ENCODE peak calls at places on chromosomes 16 and 17, in ten cellular contexts. One of them, this sample, is unnamed.

GRCh38 chr17:41058741-41059140 is 1.2 kb downstream of the KRTAP2-3 start:
- DNase-seq in MG63: no peak
- DNase-seq in GM20000: no peak
- DNase-seq in NCI-H774: no peak
- DNase-seq in activated T-helper 9 cell treated with anti-CD3 and anti-CD28 coated beads, Interleukin-2, amount 50 U/mL, for 16 hours: no peak
- DNase-seq in neuronal stem cell: no peak
- DNase-seq in NCI-H345: no peak
- DNase-seq in KBM-7: no peak
- DNase-seq in T-helper 2 cell: no peak
- DNase-seq in fibroblast of lung: no peak
- DNase-seq in this sample: no peak

GRCh38 chr17:28228109-28228840 is 90.7 kb upstream of the TMEM97 start:
- DNase-seq in fibroblast of lung: no peak
- DNase-seq in GM20000: no peak
- DNase-seq in NCI-H774: no peak
- DNase-seq in T-helper 2 cell: no peak
- DNase-seq in activated T-helper 9 cell treated with anti-CD3 and anti-CD28 coated beads, Interleukin-2, amount 50 U/mL, for 16 hours: no peak
- DNase-seq in NCI-H345: no peak
- DNase-seq in KBM-7: no peak
- DNase-seq in MG63: no peak
- DNase-seq in neuronal stem cell: no peak
- DNase-seq in this sample: no peak

GRCh38 chr17:11144358-11145233 is 96.4 kb upstream of the SHISA6 start:
- DNase-seq in GM20000: no peak
- DNase-seq in fibroblast of lung: peak
- DNase-seq in KBM-7: peak
- DNase-seq in NCI-H345: peak
- DNase-seq in neuronal stem cell: peak
- DNase-seq in NCI-H774: no peak
- DNase-seq in activated T-helper 9 cell treated with anti-CD3 and anti-CD28 coated beads, Interleukin-2, amount 50 U/mL, for 16 hours: no peak
- DNase-seq in MG63: peak
- DNase-seq in T-helper 2 cell: no peak
- DNase-seq in this sample: no peak

GRCh38 chr16:49048557-49048956 is 233.1 kb downstream of the CBLN1 start:
- DNase-seq in NCI-H345: no peak
- DNase-seq in fibroblast of lung: no peak
- DNase-seq in neuronal stem cell: no peak
- DNase-seq in MG63: peak
- DNase-seq in T-helper 2 cell: no peak
- DNase-seq in NCI-H774: no peak
- DNase-seq in KBM-7: no peak
- DNase-seq in activated T-helper 9 cell treated with anti-CD3 and anti-CD28 coated beads, Interleukin-2, amount 50 U/mL, for 16 hours: no peak
- DNase-seq in GM20000: no peak
- DNase-seq in this sample: no peak

GRCh38 chr17:73924083-73924482 is 279.4 kb upstream of the RPL38 start:
- DNase-seq in activated T-helper 9 cell treated with anti-CD3 and anti-CD28 coated beads, Interleukin-2, amount 50 U/mL, for 16 hours: no peak
- DNase-seq in MG63: no peak
- DNase-seq in KBM-7: peak
- DNase-seq in NCI-H345: no peak
- DNase-seq in fibroblast of lung: no peak
- DNase-seq in GM20000: no peak
- DNase-seq in T-helper 2 cell: no peak
- DNase-seq in NCI-H774: no peak
- DNase-seq in neuronal stem cell: no peak
- DNase-seq in this sample: no peak

GRCh38 chr17:31489295-31490018 is 98.0 kb downstream of the RAB11FIP4 start:
- DNase-seq in KBM-7: no peak
- DNase-seq in GM20000: no peak
- DNase-seq in neuronal stem cell: no peak
- DNase-seq in T-helper 2 cell: no peak
- DNase-seq in NCI-H774: no peak
- DNase-seq in fibroblast of lung: no peak
- DNase-seq in NCI-H345: no peak
- DNase-seq in activated T-helper 9 cell treated with anti-CD3 and anti-CD28 coated beads, Interleukin-2, amount 50 U/mL, for 16 hours: no peak
- DNase-seq in MG63: no peak
- DNase-seq in this sample: no peak

GRCh38 chr16:13940397-13940933 is 20.5 kb downstream of the ERCC4 start:
- DNase-seq in neuronal stem cell: no peak
- DNase-seq in GM20000: no peak
- DNase-seq in fibroblast of lung: no peak
- DNase-seq in activated T-helper 9 cell treated with anti-CD3 and anti-CD28 coated beads, Interleukin-2, amount 50 U/mL, for 16 hours: no peak
- DNase-seq in NCI-H774: no peak
- DNase-seq in MG63: no peak
- DNase-seq in KBM-7: no peak
- DNase-seq in T-helper 2 cell: no peak
- DNase-seq in NCI-H345: no peak
- DNase-seq in this sample: no peak

GRCh38 chr17:7029659-7030058 is 6.2 kb upstream of the SLC16A13 start:
- DNase-seq in activated T-helper 9 cell treated with anti-CD3 and anti-CD28 coated beads, Interleukin-2, amount 50 U/mL, for 16 hours: no peak
- DNase-seq in T-helper 2 cell: no peak
- DNase-seq in NCI-H345: no peak
- DNase-seq in KBM-7: peak
- DNase-seq in neuronal stem cell: no peak
- DNase-seq in NCI-H774: no peak
- DNase-seq in MG63: no peak
- DNase-seq in GM20000: no peak
- DNase-seq in fibroblast of lung: no peak
- DNase-seq in this sample: no peak

GRCh38 chr16:67326472-67327309 is at the start of the genes KCTD19 and LRRC36:
- DNase-seq in GM20000: peak
- DNase-seq in T-helper 2 cell: peak
- DNase-seq in KBM-7: peak
- DNase-seq in neuronal stem cell: peak
- DNase-seq in NCI-H345: peak
- DNase-seq in MG63: peak
- DNase-seq in activated T-helper 9 cell treated with anti-CD3 and anti-CD28 coated beads, Interleukin-2, amount 50 U/mL, for 16 hours: peak
- DNase-seq in NCI-H774: peak
- DNase-seq in fibroblast of lung: peak
- DNase-seq in this sample: peak

GRCh38 chr17:4806420-4806769 is 557 bp upstream of the PLD2 start:
- DNase-seq in activated T-helper 9 cell treated with anti-CD3 and anti-CD28 coated beads, Interleukin-2, amount 50 U/mL, for 16 hours: no peak
- DNase-seq in NCI-H774: no peak
- DNase-seq in MG63: no peak
- DNase-seq in neuronal stem cell: no peak
- DNase-seq in fibroblast of lung: no peak
- DNase-seq in GM20000: no peak
- DNase-seq in NCI-H345: no peak
- DNase-seq in T-helper 2 cell: no peak
- DNase-seq in KBM-7: peak
- DNase-seq in this sample: peak